ENCODE peak calls at places on chromosomes 12 and 14, in four cellular contexts. I is cardiac muscle cell, B is right cardiac atrium, Z is IMR-90. O is an unnamed sample.

GRCh38 chr14:41873379-41874034 is 266.8 kb downstream of the LRFN5 start:
- DNase-seq in I (no peak), B (no peak), Z (peak; percentile 71), O (peak; percentile 43)

GRCh38 chr12:103882861-103883596 is 42.0 kb upstream of the NT5DC3 start:
- DNase-seq in I (no peak), B (no peak), Z (no peak), O (no peak)

GRCh38 chr14:23056257-23056955 is 914 bp downstream of the CDH24 start:
- DNase-seq in I (peak; percentile 76), B (peak; percentile 82), Z (peak; percentile 65), O (no peak)

GRCh38 chr14:50272498-50272897 is 39.5 kb downstream of the L2HGDH start:
- DNase-seq in I (no peak), B (no peak), Z (no peak), O (no peak)

GRCh38 chr12:124036117-124037109 is 63.4 kb downstream of the ZNF664 start:
- DNase-seq in I (peak; percentile 58), B (peak; percentile 72), Z (peak; percentile 44), O (no peak)

GRCh38 chr14:28406181-28406580 is 360.4 kb upstream of the FOXG1 start:
- DNase-seq in I (no peak), B (no peak), Z (no peak), O (peak; percentile 20)

GRCh38 chr12:55671746-55672145 is 35.1 kb downstream of the OR10P1 start:
- DNase-seq in I (no peak), B (no peak), Z (no peak), O (no peak)

GRCh38 chr12:74945771-74946198 is 263.9 kb downstream of the KCNC2 start:
- DNase-seq in I (no peak), B (no peak), Z (no peak), O (no peak)

GRCh38 chr12:46268349-46268616 is 560 bp downstream of the SLC38A1 start:
- DNase-seq in I (peak; percentile 43), B (no peak), Z (peak; percentile 19), O (no peak)

GRCh38 chr14:32696325-32697101 is 242.2 kb upstream of the NPAS3 start:
- DNase-seq in I (no peak), B (no peak), Z (no peak), O (no peak)

GRCh38 chr12:79085106-79085682 is 220.6 kb downstream of the SYT1 start:
- DNase-seq in I (no peak), B (no peak), Z (no peak), O (no peak)

GRCh38 chr14:92653162-92653651 is 95.2 kb downstream of the LGMN start:
- DNase-seq in I (no peak), B (no peak), Z (no peak), O (no peak)

GRCh38 chr12:103114296-103115055 is 157.0 kb downstream of the ASCL1 start:
- DNase-seq in I (no peak), B (no peak), Z (no peak), O (no peak)

GRCh38 chr14:86646688-86647687 is 1117.0 kb downstream of the FLRT2 start:
- DNase-seq in I (no peak), B (no peak), Z (peak; percentile 70), O (no peak)

GRCh38 chr12:30117483-30117882 is 333.7 kb upstream of the TMTC1 start:
- DNase-seq in I (no peak), B (no peak), Z (no peak), O (no peak)

GRCh38 chr14:23435540-23436326 is at the start of gene MYH7:
- DNase-seq in I (peak; percentile 78), B (no peak), Z (no peak), O (no peak)

GRCh38 chr12:67519824-67520433 is 128.6 kb upstream of the DYRK2 start:
- DNase-seq in I (no peak), B (no peak), Z (no peak), O (no peak)

GRCh38 chr14:93081875-93082570 is 33.7 kb downstream of the ITPK1 start:
- DNase-seq in I (no peak), B (peak; percentile 41), Z (no peak), O (no peak)

GRCh38 chr14:66281036-66281776 is 205.0 kb upstream of the CCDC196 start:
- DNase-seq in I (no peak), B (peak; percentile 75), Z (no peak), O (no peak)

GRCh38 chr12:126385785-126386184 is 1320.5 kb downstream of the AACS start:
- DNase-seq in I (no peak), B (peak; percentile 12), Z (no peak), O (peak; percentile 45)

GRCh38 chr12:131004166-131004565 is 50.5 kb downstream of the ADGRD1 start:
- DNase-seq in I (no peak), B (peak; percentile 36), Z (no peak), O (no peak)

GRCh38 chr14:92874961-92875360 is 48.0 kb upstream of the CHGA start:
- DNase-seq in I (peak; percentile 52), B (no peak), Z (no peak), O (no peak)

GRCh38 chr12:30525171-30525570 is 170.5 kb downstream of the IPO8 start:
- DNase-seq in I (no peak), B (no peak), Z (no peak), O (no peak)

GRCh38 chr14:45249847-45250575 is 3.0 kb downstream of the MIS18BP1 start:
- DNase-seq in I (no peak), B (peak; percentile 46), Z (peak; percentile 94), O (peak; percentile 40)

GRCh38 chr14:22865424-22866215 is 5.9 kb upstream of the LRP10 start:
- DNase-seq in I (no peak), B (no peak), Z (no peak), O (no peak)

GRCh38 chr14:101068958-101069549 is 165.5 kb upstream of the RTL1 start:
- DNase-seq in I (no peak), B (no peak), Z (no peak), O (no peak)

GRCh38 chr14:103388664-103389063 is 3.4 kb downstream of the MARK3 start:
- DNase-seq in I (no peak), B (no peak), Z (no peak), O (no peak)
- H3K4me3 ChIP-seq in I (no peak overlapping the region), B (no peak overlapping the region), Z (no peak overlapping the region), O (no peak overlapping the region)

GRCh38 chr12:132178801-132179401 is 34.6 kb downstream of the NOC4L start:
- DNase-seq in I (no peak), B (peak; percentile 28), Z (no peak), O (no peak)

GRCh38 chr12:132176920-132177551 is 32.8 kb downstream of the NOC4L start:
- DNase-seq in I (no peak), B (peak; percentile 18), Z (no peak), O (no peak)

GRCh38 chr12:132179431-132180362 is 35.4 kb downstream of the NOC4L start:
- DNase-seq in I (no peak), B (peak; percentile 30), Z (no peak), O (no peak)

GRCh38 chr12:132176358-132176919 is 32.2 kb downstream of the NOC4L start:
- DNase-seq in I (no peak), B (peak; percentile 29), Z (no peak), O (no peak)

GRCh38 chr12:132178314-132178713 is 34.1 kb downstream of the NOC4L start:
- DNase-seq in I (no peak), B (peak; percentile 26), Z (no peak), O (no peak)
- H3K4me3 ChIP-seq in I (no peak overlapping the region), B (no peak overlapping the region), Z (no peak overlapping the region), O (no peak overlapping the region)

GRCh38 chr14:69614592-69614991 is 3.2 kb downstream of the SUSD6 start:
- DNase-seq in I (no peak), B (no peak), Z (no peak), O (no peak)

GRCh38 chr14:69619007-69619406 is 7.6 kb downstream of the SUSD6 start:
- DNase-seq in I (no peak), B (no peak), Z (no peak), O (no peak)

GRCh38 chr14:69617796-69618195 is 6.4 kb downstream of the SUSD6 start:
- DNase-seq in I (no peak), B (no peak), Z (no peak), O (no peak)

GRCh38 chr14:69615471-69616407 is 4.3 kb downstream of the SUSD6 start:
- DNase-seq in I (no peak), B (peak; percentile 67), Z (peak; percentile 84), O (peak; percentile 48)

GRCh38 chr14:69616408-69616773 is 5.0 kb downstream of the SUSD6 start:
- DNase-seq in I (no peak), B (no peak), Z (no peak), O (no peak)
- H3K4me3 ChIP-seq in I (no peak overlapping the region), B (no peak overlapping the region), Z (peak overlapping the region; percentile 23), O (peak overlapping the region; percentile 17)

DNA sequence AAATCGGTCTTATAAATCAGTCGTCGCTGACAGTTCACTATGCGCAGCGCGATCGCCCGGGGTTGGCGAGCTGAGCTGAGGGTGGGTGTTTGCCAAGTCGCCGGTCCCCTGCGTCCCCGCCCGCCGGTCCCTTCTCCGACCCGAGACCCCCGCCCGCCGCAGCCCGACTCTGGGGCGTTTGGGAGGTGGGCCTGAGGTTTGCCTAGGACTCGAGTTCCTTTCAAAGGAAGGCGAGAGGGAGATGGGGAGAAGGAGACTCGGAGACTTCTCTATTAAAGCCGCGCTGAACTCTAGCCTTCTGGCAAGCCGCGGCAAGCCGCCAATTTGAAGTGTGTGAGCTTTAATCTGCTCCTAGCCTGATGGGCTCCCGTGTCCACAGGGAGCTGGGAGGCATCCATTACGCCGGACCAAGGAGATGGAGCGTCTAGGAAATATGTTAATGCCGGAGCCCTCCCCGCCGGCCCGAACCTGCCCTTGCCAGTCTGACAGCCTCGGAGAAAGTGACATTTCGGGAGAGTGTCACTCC is 392.8 kb downstream of the NOVA1 start:
- DNase-seq in I (peak; percentile 69), B (peak; percentile 74), Z (no peak), O (no peak)
- H3K4me3 ChIP-seq in I (peak overlapping the region; percentile 32), B (peak overlapping the region; percentile 92), Z (no peak overlapping the region), O (peak overlapping the region; percentile 43)

DNA sequence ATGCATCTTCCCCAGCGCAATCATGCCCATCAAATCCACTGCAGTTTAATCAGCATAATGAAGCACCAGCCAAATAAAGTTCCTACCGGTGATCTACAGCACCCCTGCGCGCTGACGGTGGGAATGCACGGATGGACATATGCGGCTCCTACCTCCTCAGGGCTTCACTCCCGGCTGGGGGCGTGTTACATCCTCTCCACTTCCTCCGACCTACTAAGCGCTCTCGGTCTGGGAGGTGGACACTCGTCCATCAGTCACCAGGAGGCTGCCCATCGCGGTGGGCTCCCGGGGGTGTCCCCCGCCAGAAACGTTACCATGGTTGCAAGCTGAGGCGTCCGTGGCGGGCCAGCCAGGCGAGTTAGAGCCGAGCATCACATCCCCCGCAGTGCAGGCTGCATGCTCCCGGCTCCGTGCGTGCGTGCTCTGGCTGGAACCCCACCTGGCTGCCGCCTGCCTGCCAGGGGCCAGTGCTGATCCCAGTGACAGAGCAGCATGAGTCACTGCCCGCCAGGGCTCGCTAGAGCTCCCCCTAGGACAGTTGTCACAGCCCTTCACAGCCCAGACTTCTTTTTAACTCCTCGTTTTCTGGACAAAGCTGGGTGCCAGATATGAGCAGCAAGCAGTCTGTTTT is 73.0 kb downstream of the CIT start:
- DNase-seq in I (peak; percentile 87), B (peak; percentile 80), Z (peak; percentile 78), O (no peak)
- H3K4me3 ChIP-seq in I (peak overlapping the region; percentile 27), B (peak overlapping the region; percentile 69), Z (peak overlapping the region; percentile 5), O (peak overlapping the region; percentile 48)

DNA sequence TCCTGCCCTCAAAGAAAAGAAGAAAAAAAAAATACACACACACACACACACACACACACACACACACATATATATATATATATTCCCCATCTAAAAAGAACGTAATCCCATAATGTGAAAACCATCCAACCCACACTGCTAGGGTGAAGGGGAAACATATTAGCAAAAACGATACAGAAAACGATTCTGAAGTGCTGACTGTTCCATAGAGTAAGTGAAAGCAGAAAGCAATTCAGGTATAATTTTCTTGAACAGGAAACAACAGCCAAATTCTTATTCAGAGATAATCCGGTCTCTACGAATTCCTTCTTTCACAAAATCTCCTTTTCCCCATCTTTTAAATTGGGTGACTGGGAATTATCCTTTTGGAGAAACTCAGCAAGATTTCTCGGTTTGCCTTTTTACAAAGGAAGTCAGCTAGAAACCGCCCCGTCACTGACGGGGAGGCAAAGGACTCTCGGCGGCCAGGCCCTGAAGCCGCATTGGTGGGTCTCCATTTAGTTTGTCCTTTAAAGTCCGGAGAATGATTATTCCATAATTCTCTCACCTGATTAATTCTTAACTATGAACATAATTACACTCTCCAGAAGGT is 393.4 kb downstream of the NOVA1 start:
- DNase-seq in I (peak; percentile 2), B (no peak), Z (no peak), O (no peak)
- H3K4me3 ChIP-seq in I (peak overlapping the region; percentile 32), B (peak overlapping the region; percentile 92), Z (no peak overlapping the region), O (peak overlapping the region; percentile 43)

O was measured in skeletal muscle cell.